ENCODE peak calls at places on chromosomes 13 and 19, in eight cellular contexts. L, J, W, O, Y, U, I and G are unnamed samples.

GRCh38 chr19:39139305-39140194 is 14.0 kb downstream of the PAK4 start:
- DNase-seq in U (no peak), O (no peak), J (no peak), W (no peak), Y (no peak), I (no peak), L (no peak), G (no peak)

GRCh38 chr19:36418287-36419001 is at the start of gene ZFP82:
- DNase-seq in U (peak; percentile 82), L (peak; percentile 73), I (peak; percentile 87), O (peak; percentile 95), W (peak; percentile 64), J (peak; percentile 37), Y (peak; percentile 63), G (peak; percentile 76)

GRCh38 chr13:109939838-109940237 is 153.5 kb upstream of the IRS2 start:
- DNase-seq in O (no peak), U (no peak), J (no peak), W (no peak), I (no peak), L (no peak), Y (no peak), G (no peak)

GRCh38 chr19:42255766-42256750 is 1.1 kb upstream of the ERF start:
- DNase-seq in O (peak; percentile 37), W (peak; percentile 20), I (no peak), U (peak; percentile 48), J (no peak), L (peak; percentile 44), Y (no peak), G (peak; percentile 68)

GRCh38 chr13:110447058-110447511 is 114.4 kb downstream of the RAB20 start:
- DNase-seq in I (no peak), Y (no peak), J (no peak), W (peak; percentile 40), O (no peak), L (peak; percentile 95), U (no peak), G (peak; percentile 83)

GRCh38 chr19:18223860-18224524 is 2.2 kb downstream of the PDE4C start:
- DNase-seq in U (peak; percentile 75), L (no peak), W (no peak), Y (no peak), O (no peak), I (no peak), J (no peak), G (no peak)

GRCh38 chr13:32723987-32724386 is 137.7 kb downstream of the PDS5B start:
- DNase-seq in I (no peak), L (no peak), Y (no peak), O (no peak), U (no peak), J (no peak), W (no peak), G (no peak)

GRCh38 chr19:33517922-33518321 is 3.7 kb downstream of the PEPD start:
- DNase-seq in L (no peak), W (no peak), Y (no peak), U (no peak), J (no peak), O (no peak), I (no peak), G (no peak)

GRCh38 chr13:21537105-21537504 is 66.9 kb downstream of the MICU2 start:
- DNase-seq in Y (no peak), O (peak; percentile 5), U (no peak), L (peak; percentile 33), J (no peak), W (no peak), I (no peak), G (peak; percentile 36)

GRCh38 chr13:91397595-91397994 is 826 bp upstream of the GPC5 start:
- DNase-seq in L (no peak), O (no peak), I (no peak), Y (no peak), W (no peak), J (no peak), U (no peak), G (no peak)

GRCh38 chr13:32802159-32802558 is 214.1 kb upstream of the KL start:
- DNase-seq in L (no peak), O (no peak), U (no peak), I (no peak), Y (no peak), W (no peak), J (no peak), G (no peak)